ENCODE peak calls at places on chromosome 15, in ten cellular contexts. L, K, J, X, Q, V, H, I, P and F are unnamed samples.

GRCh38 chr15:31387483-31388118 is 61.0 kb downstream of the KLF13 start:
- DNase-seq in L (peak), K (peak), J (peak), X (peak), Q (peak), V (no peak), H (peak), I (peak), P (peak), F (peak)

GRCh38 chr15:67840747-67841634 is 1.1 kb upstream of the RNU6-1 start:
- DNase-seq in L (peak), K (no peak), J (peak), X (no peak), Q (peak), V (peak), H (peak), I (no peak), P (no peak), F (peak)

GRCh38 chr15:82646250-82647044 is 716 bp downstream of the CPEB1 start:
- DNase-seq in L (no peak), K (peak), J (peak), X (no peak), Q (no peak), V (no peak), H (no peak), I (no peak), P (peak), F (no peak)

GRCh38 chr15:65578904-65579728 is 31.8 kb downstream of the INTS14 start:
- DNase-seq in L (no peak), K (no peak), J (no peak), X (no peak), Q (no peak), V (no peak), H (peak), I (no peak), P (no peak), F (no peak)

GRCh38 chr15:39426552-39427532 is 154.0 kb upstream of the THBS1 start:
- DNase-seq in L (peak), K (no peak), J (no peak), X (peak), Q (peak), V (no peak), H (peak), I (peak), P (peak), F (peak)

GRCh38 chr15:44193651-44194396 is 1.2 kb downstream of the FRMD5 start:
- DNase-seq in L (no peak), K (no peak), J (no peak), X (no peak), Q (peak), V (no peak), H (peak), I (no peak), P (no peak), F (peak)

GRCh38 chr15:98583758-98584157 is 64.6 kb upstream of the IGF1R start:
- DNase-seq in L (no peak), K (no peak), J (no peak), X (no peak), Q (no peak), V (no peak), H (no peak), I (no peak), P (no peak), F (no peak)

GRCh38 chr15:65925338-65925737 is 56.0 kb downstream of the RAB11A start:
- DNase-seq in L (no peak), K (no peak), J (no peak), X (no peak), Q (no peak), V (no peak), H (no peak), I (no peak), P (no peak), F (no peak)

GRCh38 chr15:74995779-74996765 is 709 bp downstream of the SCAMP5 start:
- DNase-seq in L (no peak), K (peak), J (no peak), X (no peak), Q (no peak), V (no peak), H (no peak), I (peak), P (no peak), F (no peak)

GRCh38 chr15:79458491-79458890 is 26.4 kb downstream of the MINAR1 start:
- DNase-seq in L (no peak), K (no peak), J (no peak), X (no peak), Q (no peak), V (no peak), H (no peak), I (no peak), P (no peak), F (no peak)

GRCh38 chr15:80701676-80702311 is 6.7 kb downstream of the ABHD17C start:
- DNase-seq in L (no peak), K (no peak), J (no peak), X (no peak), Q (no peak), V (no peak), H (no peak), I (peak), P (no peak), F (no peak)

GRCh38 chr15:78788261-78788660 is 23.0 kb downstream of the ADAMTS7 start:
- DNase-seq in L (no peak), K (no peak), J (no peak), X (no peak), Q (no peak), V (no peak), H (no peak), I (no peak), P (peak), F (no peak)

GRCh38 chr15:92463826-92464225 is 70.1 kb downstream of the ST8SIA2 start:
- DNase-seq in L (no peak), K (no peak), J (no peak), X (no peak), Q (no peak), V (no peak), H (peak), I (no peak), P (no peak), F (no peak)

GRCh38 chr15:93070136-93070535 is 18.9 kb downstream of the RGMA start:
- DNase-seq in L (no peak), K (no peak), J (no peak), X (no peak), Q (no peak), V (no peak), H (no peak), I (no peak), P (peak), F (no peak)

GRCh38 chr15:60831540-60831939 is 352.6 kb upstream of the ICE2 start:
- DNase-seq in L (no peak), K (no peak), J (no peak), X (no peak), Q (no peak), V (no peak), H (no peak), I (no peak), P (no peak), F (no peak)

GRCh38 chr15:83871808-83872559 is 218.1 kb downstream of the ADAMTSL3 start:
- DNase-seq in L (peak), K (no peak), J (no peak), X (peak), Q (peak), V (no peak), H (peak), I (no peak), P (no peak), F (peak)

GRCh38 chr15:51751687-51752683 is 588 bp downstream of the TMOD2 start:
- DNase-seq in L (peak), K (peak), J (peak), X (no peak), Q (peak), V (no peak), H (peak), I (peak), P (peak), F (peak)

GRCh38 chr15:51752918-51753317 is 1.5 kb downstream of the TMOD2 start:
- DNase-seq in L (no peak), K (no peak), J (no peak), X (no peak), Q (no peak), V (no peak), H (no peak), I (no peak), P (no peak), F (no peak)

GRCh38 chr15:51749307-51749706 is 2.1 kb upstream of the TMOD2 start:
- DNase-seq in L (no peak), K (no peak), J (no peak), X (no peak), Q (no peak), V (no peak), H (no peak), I (no peak), P (no peak), F (no peak)

GRCh38 chr15:51750942-51751686 is at the start of gene TMOD2:
- DNase-seq in L (peak), K (peak), J (peak), X (no peak), Q (peak), V (no peak), H (peak), I (peak), P (peak), F (peak)

GRCh38 chr15:51750186-51750585 is 1.2 kb upstream of the TMOD2 start:
- DNase-seq in L (no peak), K (no peak), J (no peak), X (no peak), Q (no peak), V (no peak), H (no peak), I (no peak), P (no peak), F (no peak)
- TF ChIP-seq CTCF in L (no peak), K (no peak), J (no peak), X (no peak), Q (no peak), V (no peak), H (no peak), I (no peak), P (no peak), F (no peak)

GRCh38 chr15:84960391-84961113 is 21.1 kb upstream of the PDE8A start:
- DNase-seq in L (no peak), K (no peak), J (no peak), X (no peak), Q (no peak), V (no peak), H (peak), I (no peak), P (no peak), F (no peak)
- TF ChIP-seq CTCF in L (no peak), K (no peak), J (no peak), X (no peak), Q (no peak), V (no peak), H (no peak), I (no peak), P (no peak), F (no peak)

GRCh38 chr15:47027322-47027946 is 689.9 kb upstream of the SEMA6D start:
- DNase-seq in L (no peak), K (no peak), J (no peak), X (no peak), Q (no peak), V (no peak), H (no peak), I (no peak), P (no peak), F (no peak)
- TF ChIP-seq CTCF in L (no peak), K (no peak), J (no peak), X (no peak), Q (no peak), V (peak), H (no peak), I (no peak), P (no peak), F (no peak)

GRCh38 chr15:85289677-85290365 is 90.6 kb upstream of the AKAP13 start:
- DNase-seq in L (peak), K (peak), J (no peak), X (peak), Q (peak), V (peak), H (peak), I (peak), P (peak), F (no peak)
- TF ChIP-seq CTCF in L (peak), K (peak), J (peak), X (peak), Q (peak), V (peak), H (peak), I (peak), P (peak), F (peak)